ENCODE peak calls at places on chromosomes 3 and 15, in six cellular contexts. C, V, Y, L, P and W are unnamed samples.

GRCh38 chr3:143538577-143538981 is 309.7 kb downstream of the SLC9A9 start:
- DNase-seq in C (peak; percentile 81), V (no peak), Y (no peak), L (no peak), P (no peak), W (no peak)

GRCh38 chr15:48641416-48641815 is 4.1 kb downstream of the FBN1 start:
- DNase-seq in C (peak; percentile 39), V (peak; percentile 42), Y (no peak), L (peak; percentile 30), P (no peak), W (no peak)

GRCh38 chr3:138135833-138136194 is 3.6 kb upstream of the A4GNT start:
- DNase-seq in C (no peak), V (no peak), Y (no peak), L (no peak), P (no peak), W (no peak)

GRCh38 chr15:30963681-30964080 is 27.7 kb downstream of the MTMR10 start:
- DNase-seq in C (no peak), V (no peak), Y (no peak), L (no peak), P (no peak), W (no peak)

GRCh38 chr3:187318819-187319616 is 27.5 kb upstream of the MASP1 start:
- DNase-seq in C (peak; percentile 71), V (peak; percentile 49), Y (no peak), L (peak; percentile 54), P (peak; percentile 84), W (no peak)

GRCh38 chr3:42683875-42684593 is 1.3 kb upstream of the KLHL40 start:
- DNase-seq in C (peak; percentile 94), V (no peak), Y (no peak), L (peak; percentile 83), P (no peak), W (no peak)

GRCh38 chr3:196193037-196193737 is 18.0 kb downstream of the ZDHHC19 start:
- DNase-seq in C (no peak), V (peak; percentile 68), Y (no peak), L (no peak), P (no peak), W (no peak)

GRCh38 chr3:52090131-52090548 is 33.8 kb upstream of the DUSP7 start:
- DNase-seq in C (peak; percentile 86), V (no peak), Y (no peak), L (no peak), P (no peak), W (no peak)

GRCh38 chr3:122928396-122929187 is 99.0 kb downstream of the SEMA5B start:
- DNase-seq in C (no peak), V (no peak), Y (no peak), L (no peak), P (no peak), W (no peak)

GRCh38 chr3:148797822-148798221 is 29.8 kb upstream of the CPB1 start:
- DNase-seq in C (no peak), V (no peak), Y (no peak), L (no peak), P (no peak), W (no peak)

GRCh38 chr3:181838940-181839914 is 127.5 kb downstream of the SOX2 start:
- DNase-seq in C (no peak), V (no peak), Y (no peak), L (peak; percentile 7), P (no peak), W (no peak)

GRCh38 chr3:145017959-145018358 is 1046.3 kb downstream of the DIPK2A start:
- DNase-seq in C (no peak), V (no peak), Y (no peak), L (no peak), P (no peak), W (no peak)

GRCh38 chr3:125414671-125415070 is 39.5 kb upstream of the ZNF148 start:
- DNase-seq in C (no peak), V (no peak), Y (no peak), L (no peak), P (no peak), W (no peak)

GRCh38 chr15:89192771-89193170 is 28.6 kb downstream of the RLBP1 start:
- DNase-seq in C (no peak), V (peak; percentile 44), Y (no peak), L (no peak), P (no peak), W (no peak)

GRCh38 chr3:5004319-5005152 is 25.3 kb downstream of the BHLHE40 start:
- DNase-seq in C (no peak), V (no peak), Y (no peak), L (no peak), P (no peak), W (no peak)

GRCh38 chr15:80957976-80958375 is 31.6 kb downstream of the MESD start:
- DNase-seq in C (no peak), V (no peak), Y (no peak), L (no peak), P (no peak), W (no peak)

GRCh38 chr3:69710153-69710977 is 28.9 kb upstream of the MITF start:
- DNase-seq in C (peak; percentile 75), V (no peak), Y (no peak), L (no peak), P (no peak), W (no peak)